ENCODE peak calls at places on chromosomes 4 and X, in eight cellular contexts. F, E, B, L, H, C, T and U are unnamed samples.
A peak's percentile ranks its signal among the peaks of the same experiment; 100 is the strongest.

GRCh38 chrX:88991583-88992132 is 244.6 kb downstream of the CPXCR1 start:
- DNase-seq in L (no peak), C (no peak), E (no peak), B (no peak), H (no peak), F (no peak), T (no peak), U (no peak)

GRCh38 chr4:138910201-138910913 is 105.2 kb upstream of the NOCT start:
- DNase-seq in F (no peak), B (no peak), E (peak; percentile 42), L (peak; percentile 99), C (peak; percentile 79), T (peak; percentile 36), H (no peak), U (peak; percentile 97)

GRCh38 chr4:38691251-38692008 is 27.4 kb downstream of the KLF3 start:
- DNase-seq in E (no peak), L (no peak), T (no peak), F (no peak), B (no peak), C (no peak), H (no peak), U (no peak)

GRCh38 chr4:83591730-83592129 is 55.8 kb downstream of the GPAT3 start:
- DNase-seq in E (no peak), F (no peak), L (no peak), C (no peak), H (no peak), T (no peak), B (no peak), U (no peak)

GRCh38 chr4:2842667-2843022 is 999 bp upstream of the ADD1 start:
- DNase-seq in T (no peak), H (no peak), L (peak; percentile 63), C (no peak), E (no peak), B (no peak), F (no peak), U (no peak)

GRCh38 chr4:47032405-47033106 is 1.2 kb downstream of the GABRB1 start:
- DNase-seq in T (peak; percentile 56), H (peak; percentile 50), E (peak; percentile 65), B (peak; percentile 3), C (peak; percentile 26), F (peak; percentile 32), L (peak; percentile 68), U (peak; percentile 33)

GRCh38 chr4:38383646-38384121 is 280.3 kb upstream of the KLF3 start:
- DNase-seq in B (no peak), T (no peak), F (no peak), L (peak; percentile 3), C (no peak), H (no peak), E (no peak), U (no peak)

GRCh38 chr4:137408527-137409177 is 123.6 kb downstream of the PCDH18 start:
- DNase-seq in C (no peak), F (no peak), H (no peak), B (no peak), T (no peak), L (peak; percentile 62), E (no peak), U (no peak)

GRCh38 chr4:165684177-165684870 is 188.7 kb upstream of the TLL1 start:
- DNase-seq in B (no peak), T (peak; percentile 43), F (no peak), C (peak; percentile 75), E (no peak), L (peak; percentile 5), H (no peak), U (no peak)

GRCh38 chrX:49003696-49004095 is 1.6 kb upstream of the GRIPAP1 start:
- DNase-seq in L (no peak), C (peak; percentile 4), B (no peak), E (peak; percentile 17), T (no peak), F (no peak), H (no peak), U (no peak)

GRCh38 chr4:165569031-165569430 is 190.2 kb downstream of the CPE start:
- DNase-seq in F (no peak), B (no peak), E (no peak), H (no peak), T (no peak), C (no peak), L (no peak), U (no peak)

GRCh38 chrX:47707031-47707780 is 48.2 kb upstream of the UXT start:
- DNase-seq in T (peak; percentile 5), F (no peak), L (no peak), C (no peak), E (no peak), B (no peak), H (no peak), U (no peak)

GRCh38 chr4:40307627-40308497 is 27.3 kb upstream of the CHRNA9 start:
- DNase-seq in F (no peak), E (no peak), L (no peak), C (no peak), B (peak; percentile 41), H (peak; percentile 70), T (no peak), U (no peak)

GRCh38 chrX:85017721-85018120 is 14.0 kb downstream of the APOOL start:
- DNase-seq in H (no peak), T (peak; percentile 1), E (no peak), L (no peak), C (no peak), B (no peak), F (peak; percentile 38), U (no peak)

GRCh38 chr4:7868430-7868775 is 71.3 kb downstream of the AFAP1 start:
- DNase-seq in H (no peak), E (no peak), C (no peak), B (no peak), F (no peak), L (no peak), T (no peak), U (no peak)

GRCh38 chrX:125203737-125204578 is 115.7 kb upstream of the TEX13C start:
- DNase-seq in T (no peak), H (peak; percentile 52), B (no peak), F (no peak), C (no peak), L (peak; percentile 58), E (no peak), U (peak; percentile 17)

GRCh38 chrX:34467437-34467836 is 189.6 kb downstream of the TMEM47 start:
- DNase-seq in H (no peak), B (no peak), L (no peak), T (peak; percentile 20), F (no peak), E (no peak), C (peak; percentile 0), U (no peak)

GRCh38 chr4:148893095-148893494 is 450.9 kb upstream of the NR3C2 start:
- DNase-seq in T (no peak), F (no peak), C (no peak), L (no peak), E (no peak), B (no peak), H (no peak), U (no peak)

GRCh38 chr4:56311299-56311975 is 75.9 kb downstream of the AASDH start:
- DNase-seq in C (no peak), T (no peak), F (no peak), B (no peak), L (no peak), E (no peak), H (no peak), U (peak; percentile 18)

GRCh38 chr4:106264331-106264728 is 51.7 kb downstream of the TBCK start:
- DNase-seq in H (no peak), F (no peak), B (no peak), C (peak; percentile 8), L (peak; percentile 51), E (no peak), T (no peak), U (no peak)

GRCh38 chr4:148955926-148956325 is 513.7 kb upstream of the NR3C2 start:
- DNase-seq in E (no peak), L (no peak), T (no peak), H (no peak), B (no peak), F (no peak), C (peak; percentile 1), U (no peak)

GRCh38 chr4:20042769-20043168 is 208.9 kb upstream of the SLIT2 start:
- DNase-seq in B (no peak), C (no peak), L (no peak), F (no peak), E (no peak), H (no peak), T (no peak), U (no peak)

GRCh38 chr4:40254961-40255721 is 58.3 kb downstream of the RHOH start:
- DNase-seq in T (peak; percentile 14), F (peak; percentile 10), C (peak; percentile 64), H (no peak), E (peak; percentile 41), L (peak; percentile 13), B (no peak), U (no peak)